ENCODE peak calls at places on chromosomes 7 and 10, in ten cellular contexts. C is foreskin keratinocyte, P is adrenal gland, H is endothelial cell of umbilical vein, X is suprapubic skin, D is natural killer cell, G is cardiac fibroblast, Q is GM13977, W is right lobe of liver, B is fibroblast of the aortic adventitia. M is an unnamed sample.

GRCh38 chr10:133336131-133337078 is at the start of gene CALY:
- DNase-seq in C (no peak), P (peak; percentile 89), H (no peak), X (no peak), D (peak; percentile 77), G (no peak), Q (peak; percentile 78), W (no peak), B (no peak), M (peak; percentile 82)

GRCh38 chr7:139673762-139674161 is 104.0 kb downstream of the HIPK2 start:
- DNase-seq in C (no peak), P (no peak), H (no peak), X (no peak), D (no peak), G (no peak), Q (no peak), W (no peak), B (no peak), M (no peak)

GRCh38 chr7:107463139-107464078 is 6.4 kb upstream of the GPR22 start:
- DNase-seq in C (peak; percentile 64), P (peak; percentile 85), H (peak; percentile 67), X (no peak), D (peak; percentile 19), G (peak; percentile 87), Q (peak; percentile 12), W (peak; percentile 61), B (peak; percentile 86), M (peak; percentile 56)

GRCh38 chr10:84845628-84846261 is 517.4 kb downstream of the CCSER2 start:
- DNase-seq in C (no peak), P (peak; percentile 71), H (no peak), X (no peak), D (no peak), G (no peak), Q (no peak), W (no peak), B (no peak), M (peak; percentile 7)

GRCh38 chr10:103584216-103585010 is 90.9 kb downstream of the NEURL1 start:
- DNase-seq in C (no peak), P (no peak), H (no peak), X (no peak), D (peak; percentile 50), G (no peak), Q (peak; percentile 66), W (no peak), B (no peak), M (peak; percentile 71)

GRCh38 chr10:22252286-22252800 is 34.5 kb upstream of the EBLN1 start:
- DNase-seq in C (peak; percentile 29), P (peak; percentile 57), H (peak; percentile 26), X (no peak), D (no peak), G (peak; percentile 52), Q (no peak), W (peak; percentile 68), B (peak; percentile 67), M (peak; percentile 78)

GRCh38 chr7:26151953-26152781 is at the start of gene NFE2L3:
- DNase-seq in C (peak; percentile 40), P (peak; percentile 73), H (peak; percentile 77), X (peak; percentile 77), D (peak; percentile 69), G (peak; percentile 52), Q (peak; percentile 94), W (peak; percentile 76), B (peak; percentile 26), M (peak; percentile 88)

GRCh38 chr10:42690449-42691360 is 52.3 kb upstream of the ZNF33B start:
- DNase-seq in C (no peak), P (no peak), H (no peak), X (no peak), D (no peak), G (no peak), Q (no peak), W (no peak), B (no peak), M (no peak)

GRCh38 chr10:44673245-44673999 is 237.7 kb upstream of the TMEM72 start:
- DNase-seq in C (no peak), P (no peak), H (no peak), X (no peak), D (no peak), G (no peak), Q (no peak), W (no peak), B (no peak), M (no peak)

DNA sequence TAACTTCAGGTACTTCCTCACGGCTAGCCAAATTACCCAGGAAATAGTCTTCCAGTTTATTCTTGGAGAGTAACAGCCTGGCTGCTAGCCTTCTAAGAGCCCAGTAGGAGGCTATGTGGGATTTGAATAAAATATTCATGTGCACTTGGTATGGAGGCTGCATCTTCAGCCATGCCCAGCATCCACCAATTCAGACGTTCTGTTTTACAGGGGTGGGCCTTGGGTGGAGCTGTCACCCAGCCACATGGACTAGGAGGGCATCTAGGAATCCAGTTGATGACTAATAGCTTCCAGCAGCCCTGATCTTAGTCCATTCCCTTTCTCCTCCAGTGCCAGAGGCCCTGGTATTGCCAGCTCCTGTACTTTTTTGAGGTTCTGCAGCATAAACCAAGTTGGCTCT is 66.3 kb upstream of the ZRANB1 start:
- DNase-seq in C (peak; percentile 50), P (no peak), H (peak; percentile 10), X (no peak), D (no peak), G (peak; percentile 57), Q (no peak), W (no peak), B (peak; percentile 44), M (no peak)
- TF ChIP-seq CTCF in C (peak; percentile 37), P (no peak), H (no peak), X (no peak), D (no peak), G (peak; percentile 39), Q (no peak), W (no peak), B (peak; percentile 42), M (no peak)

DNA sequence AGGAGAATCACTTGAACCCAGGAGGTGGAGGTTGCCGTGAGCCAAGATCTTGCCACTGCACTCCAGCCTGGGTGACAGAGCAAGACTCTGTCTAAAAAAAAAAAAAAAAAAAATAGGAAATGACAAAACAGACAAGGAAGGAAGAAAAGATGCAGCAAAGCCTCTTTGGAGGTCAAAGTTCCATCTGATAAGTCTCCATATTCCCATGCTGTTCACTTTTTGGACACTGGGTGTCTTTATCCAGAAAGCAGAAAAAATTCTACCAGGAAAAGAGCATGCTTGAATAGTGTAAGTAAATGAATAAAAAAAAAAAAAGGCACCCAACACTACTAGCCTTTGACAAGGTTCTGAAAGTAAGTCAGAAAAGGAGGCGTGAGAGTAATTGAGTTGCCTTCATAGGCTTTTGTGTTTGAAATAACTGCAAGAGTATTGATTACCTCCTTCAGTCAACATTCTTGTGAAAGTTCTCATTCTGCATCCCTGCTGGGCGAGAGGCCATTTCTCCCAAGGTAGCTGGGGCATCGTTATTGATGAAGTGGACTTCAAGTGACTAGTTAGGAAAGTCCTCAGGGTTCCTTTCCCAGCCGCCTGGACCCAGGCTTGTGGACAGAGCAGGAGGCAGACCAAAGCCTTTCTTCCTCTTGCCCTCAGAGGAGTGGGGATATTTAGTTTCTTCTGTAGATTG is 133.3 kb upstream of the KIF5B start:
- DNase-seq in C (no peak), P (no peak), H (peak; percentile 53), X (no peak), D (no peak), G (peak; percentile 15), Q (no peak), W (no peak), B (peak; percentile 26), M (no peak)
- TF ChIP-seq CTCF in C (peak; percentile 23), P (peak; percentile 31), H (no peak), X (no peak), D (no peak), G (peak; percentile 2), Q (no peak), W (peak; percentile 17), B (peak; percentile 43), M (no peak)

GRCh38 chr10:35780970-35781642 is 139.0 kb upstream of the FZD8 start:
- DNase-seq in C (peak; percentile 10), P (no peak), H (peak; percentile 24), X (no peak), D (no peak), G (peak; percentile 17), Q (no peak), W (no peak), B (peak; percentile 48), M (no peak)
- TF ChIP-seq CTCF in C (peak; percentile 58), P (no peak), H (no peak), X (no peak), D (no peak), G (no peak), Q (no peak), W (no peak), B (no peak), M (no peak)

GRCh38 chr10:62424026-62424425 is 49.9 kb downstream of the ZNF365 start:
- DNase-seq in C (no peak), P (no peak), H (peak; percentile 11), X (no peak), D (no peak), G (peak; percentile 14), Q (no peak), W (no peak), B (no peak), M (no peak)
- TF ChIP-seq CTCF in C (peak; percentile 46), P (no peak), H (peak; percentile 3), X (no peak), D (no peak), G (peak; percentile 6), Q (no peak), W (no peak), B (no peak), M (no peak)

M was measured in activated CD8-positive, alpha-beta T cell treated with anti-CD3 and anti-CD28 coated beads for 36 hours.